ENCODE peak calls at places on chromosomes 11 and 22, in six cellular contexts. One of them, this sample, is unnamed.

GRCh38 chr11:15941206-15941770 is 415.1 kb downstream of the SOX6 start:
- DNase-seq in AG04450: no peak
- DNase-seq in psoas muscle: peak; percentile 70
- DNase-seq in GM12865: peak; percentile 47
- DNase-seq in astrocyte of the spinal cord: peak; percentile 35
- DNase-seq in fibroblast of mammary gland: peak; percentile 74
- DNase-seq in this sample: peak; percentile 78

GRCh38 chr11:70139785-70140410 is 61.8 kb downstream of the ANO1 start:
- DNase-seq in AG04450: no peak
- DNase-seq in GM12865: no peak
- DNase-seq in psoas muscle: no peak
- DNase-seq in astrocyte of the spinal cord: no peak
- DNase-seq in fibroblast of mammary gland: no peak
- DNase-seq in this sample: no peak

GRCh38 chr22:37680191-37680851 is 4.9 kb downstream of the LGALS1 start:
- DNase-seq in fibroblast of mammary gland: peak; percentile 55
- DNase-seq in GM12865: no peak
- DNase-seq in psoas muscle: no peak
- DNase-seq in astrocyte of the spinal cord: no peak
- DNase-seq in AG04450: no peak
- DNase-seq in this sample: no peak

GRCh38 chr22:44404341-44405020 is 91.7 kb upstream of the SHISAL1 start:
- DNase-seq in AG04450: no peak
- DNase-seq in fibroblast of mammary gland: no peak
- DNase-seq in GM12865: no peak
- DNase-seq in astrocyte of the spinal cord: no peak
- DNase-seq in psoas muscle: peak; percentile 34
- DNase-seq in this sample: no peak

GRCh38 chr22:30930228-30930627 is 38.3 kb downstream of the MORC2 start:
- DNase-seq in psoas muscle: no peak
- DNase-seq in fibroblast of mammary gland: no peak
- DNase-seq in astrocyte of the spinal cord: no peak
- DNase-seq in AG04450: no peak
- DNase-seq in GM12865: no peak
- DNase-seq in this sample: no peak

GRCh38 chr22:22452996-22453686 is 55.4 kb downstream of the ZNF280B start:
- DNase-seq in fibroblast of mammary gland: no peak
- DNase-seq in astrocyte of the spinal cord: no peak
- DNase-seq in psoas muscle: no peak
- DNase-seq in AG04450: no peak
- DNase-seq in GM12865: no peak
- DNase-seq in this sample: no peak

GRCh38 chr11:100832851-100833250 is 145.8 kb downstream of the ARHGAP42 start:
- DNase-seq in psoas muscle: no peak
- DNase-seq in AG04450: no peak
- DNase-seq in GM12865: no peak
- DNase-seq in fibroblast of mammary gland: no peak
- DNase-seq in astrocyte of the spinal cord: no peak
- DNase-seq in this sample: no peak

GRCh38 chr11:33716236-33716635 is 15.6 kb upstream of the C11orf91 start:
- DNase-seq in AG04450: no peak
- DNase-seq in psoas muscle: no peak
- DNase-seq in astrocyte of the spinal cord: peak; percentile 48
- DNase-seq in GM12865: peak; percentile 55
- DNase-seq in fibroblast of mammary gland: peak; percentile 63
- DNase-seq in this sample: no peak

GRCh38 chr11:113989381-113989780 is 14.5 kb downstream of the HTR3A start:
- DNase-seq in psoas muscle: no peak
- DNase-seq in fibroblast of mammary gland: no peak
- DNase-seq in astrocyte of the spinal cord: no peak
- DNase-seq in AG04450: no peak
- DNase-seq in GM12865: no peak
- DNase-seq in this sample: no peak

GRCh38 chr11:114563077-114563476 is 3.4 kb upstream of the NXPE1 start:
- DNase-seq in GM12865: no peak
- DNase-seq in fibroblast of mammary gland: peak; percentile 67
- DNase-seq in AG04450: no peak
- DNase-seq in astrocyte of the spinal cord: no peak
- DNase-seq in psoas muscle: no peak
- DNase-seq in this sample: no peak

GRCh38 chr11:75815345-75815983 is 454 bp downstream of the UVRAG start:
- DNase-seq in fibroblast of mammary gland: peak; percentile 25
- DNase-seq in psoas muscle: peak; percentile 68
- DNase-seq in GM12865: peak; percentile 67
- DNase-seq in AG04450: no peak
- DNase-seq in astrocyte of the spinal cord: peak; percentile 52
- DNase-seq in this sample: peak; percentile 28

GRCh38 chr11:120649316-120649715 is 137.8 kb downstream of the GRIK4 start:
- DNase-seq in astrocyte of the spinal cord: no peak
- DNase-seq in GM12865: no peak
- DNase-seq in psoas muscle: no peak
- DNase-seq in fibroblast of mammary gland: no peak
- DNase-seq in AG04450: no peak
- DNase-seq in this sample: no peak

GRCh38 chr22:23786752-23787599 is at the start of gene SMARCB1:
- DNase-seq in GM12865: peak; percentile 94
- DNase-seq in psoas muscle: peak; percentile 96
- DNase-seq in astrocyte of the spinal cord: peak; percentile 89
- DNase-seq in fibroblast of mammary gland: peak; percentile 89
- DNase-seq in AG04450: peak; percentile 67
- DNase-seq in this sample: peak; percentile 94
- TF ChIP-seq CTCF in GM12865: no peak
- TF ChIP-seq CTCF in psoas muscle: no peak
- TF ChIP-seq CTCF in astrocyte of the spinal cord: no peak
- TF ChIP-seq CTCF in fibroblast of mammary gland: no peak
- TF ChIP-seq CTCF in AG04450: no peak
- TF ChIP-seq CTCF in this sample: no peak

DNA sequence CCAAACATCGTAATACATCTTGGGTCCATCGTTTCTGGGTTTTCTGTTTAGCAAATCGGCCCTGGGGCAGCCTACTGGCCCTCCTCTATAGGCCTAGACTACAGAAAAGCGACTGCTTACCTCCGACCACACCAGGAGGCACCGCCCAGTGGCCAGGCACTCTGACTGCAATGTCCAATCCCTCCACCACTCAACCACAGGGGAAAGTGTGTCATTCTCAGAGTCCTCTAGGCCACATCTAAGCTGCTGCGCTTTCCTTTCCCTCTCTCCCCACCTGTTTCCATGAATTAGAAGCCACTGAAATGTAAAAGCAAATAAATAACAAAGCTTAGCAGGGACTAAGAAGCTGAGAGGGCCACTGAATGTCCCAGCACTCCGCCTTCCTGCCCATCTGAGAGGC is 50.2 kb upstream of the FLI1 start:
- DNase-seq in GM12865: no peak
- DNase-seq in astrocyte of the spinal cord: no peak
- DNase-seq in AG04450: no peak
- DNase-seq in fibroblast of mammary gland: no peak
- DNase-seq in psoas muscle: no peak
- DNase-seq in this sample: no peak
- TF ChIP-seq CTCF in GM12865: no peak
- TF ChIP-seq CTCF in astrocyte of the spinal cord: no peak
- TF ChIP-seq CTCF in AG04450: no peak
- TF ChIP-seq CTCF in fibroblast of mammary gland: no peak
- TF ChIP-seq CTCF in psoas muscle: no peak
- TF ChIP-seq CTCF in this sample: no peak

DNA sequence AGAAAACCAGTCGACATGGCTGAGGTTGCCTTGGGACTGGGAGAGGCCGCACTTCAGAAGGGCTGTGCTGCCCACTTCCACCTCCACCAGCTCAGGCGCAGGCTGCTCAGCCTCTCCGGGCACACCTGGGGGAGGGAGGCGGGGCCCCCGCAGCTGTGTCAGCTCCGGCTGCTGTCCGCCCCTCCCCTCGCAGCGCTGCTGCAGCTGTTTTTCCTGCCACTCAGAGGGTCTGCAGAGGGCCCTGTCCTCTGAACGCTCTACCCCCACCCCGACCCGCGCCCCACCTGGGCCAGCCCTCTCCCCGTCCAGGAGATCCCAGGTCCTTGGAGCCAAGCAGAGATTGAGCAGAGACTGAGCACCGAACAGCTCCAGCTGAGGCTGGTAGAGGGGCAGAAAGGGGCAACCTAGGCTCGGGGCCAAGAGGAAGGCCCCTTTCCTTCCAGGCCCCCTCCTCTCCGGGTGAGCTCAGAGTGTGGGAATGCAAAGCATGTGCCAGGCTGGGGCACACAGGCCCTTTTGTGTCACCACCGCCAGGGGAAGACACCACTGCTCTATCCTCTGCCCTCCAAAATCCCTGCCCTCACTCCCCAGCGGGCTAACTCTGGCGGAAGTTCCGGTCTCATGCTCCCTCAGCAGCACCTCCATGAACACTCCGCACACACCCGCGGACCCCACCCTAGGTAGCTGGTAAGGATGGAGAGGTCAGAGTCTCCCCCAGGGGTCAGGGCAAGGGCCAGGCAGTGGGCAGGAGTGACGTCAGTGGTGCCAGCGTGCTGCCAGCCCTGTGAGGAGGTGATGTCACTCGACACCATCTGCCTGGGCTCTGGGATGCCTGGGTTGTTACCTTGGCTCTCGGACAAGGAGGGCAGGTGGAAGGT is 1.6 kb downstream of the MCAM start:
- DNase-seq in GM12865: peak; percentile 57
- DNase-seq in astrocyte of the spinal cord: no peak
- DNase-seq in AG04450: no peak
- DNase-seq in fibroblast of mammary gland: no peak
- DNase-seq in psoas muscle: no peak
- DNase-seq in this sample: no peak
- TF ChIP-seq CTCF in GM12865: no peak
- TF ChIP-seq CTCF in astrocyte of the spinal cord: no peak
- TF ChIP-seq CTCF in AG04450: no peak
- TF ChIP-seq CTCF in fibroblast of mammary gland: no peak
- TF ChIP-seq CTCF in psoas muscle: no peak
- TF ChIP-seq CTCF in this sample: no peak

DNA sequence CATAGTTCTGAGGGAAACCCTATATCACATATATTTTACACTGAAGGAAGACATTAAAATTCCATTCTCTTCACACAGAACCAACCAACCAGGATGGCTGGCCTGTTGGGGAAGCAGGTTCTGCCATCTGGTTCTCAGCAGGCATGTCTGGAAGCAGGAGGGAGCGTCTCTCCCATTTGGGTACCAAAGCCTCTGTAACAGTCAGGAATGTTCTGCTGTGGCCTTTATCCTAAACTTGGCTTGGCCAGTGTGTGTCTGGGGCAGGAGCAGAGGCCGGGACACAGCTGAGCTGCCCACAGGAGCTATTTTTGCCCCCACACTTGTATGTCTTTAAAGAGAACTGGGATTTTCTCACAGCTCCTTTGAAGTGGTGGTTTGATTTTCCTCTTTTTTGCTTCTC is 29.3 kb downstream of the SGSM3 start:
- DNase-seq in fibroblast of mammary gland: no peak
- DNase-seq in astrocyte of the spinal cord: no peak
- DNase-seq in psoas muscle: no peak
- DNase-seq in AG04450: no peak
- DNase-seq in GM12865: no peak
- DNase-seq in this sample: no peak
- TF ChIP-seq CTCF in fibroblast of mammary gland: no peak
- TF ChIP-seq CTCF in astrocyte of the spinal cord: no peak
- TF ChIP-seq CTCF in psoas muscle: no peak
- TF ChIP-seq CTCF in AG04450: no peak
- TF ChIP-seq CTCF in GM12865: no peak
- TF ChIP-seq CTCF in this sample: no peak

DNA sequence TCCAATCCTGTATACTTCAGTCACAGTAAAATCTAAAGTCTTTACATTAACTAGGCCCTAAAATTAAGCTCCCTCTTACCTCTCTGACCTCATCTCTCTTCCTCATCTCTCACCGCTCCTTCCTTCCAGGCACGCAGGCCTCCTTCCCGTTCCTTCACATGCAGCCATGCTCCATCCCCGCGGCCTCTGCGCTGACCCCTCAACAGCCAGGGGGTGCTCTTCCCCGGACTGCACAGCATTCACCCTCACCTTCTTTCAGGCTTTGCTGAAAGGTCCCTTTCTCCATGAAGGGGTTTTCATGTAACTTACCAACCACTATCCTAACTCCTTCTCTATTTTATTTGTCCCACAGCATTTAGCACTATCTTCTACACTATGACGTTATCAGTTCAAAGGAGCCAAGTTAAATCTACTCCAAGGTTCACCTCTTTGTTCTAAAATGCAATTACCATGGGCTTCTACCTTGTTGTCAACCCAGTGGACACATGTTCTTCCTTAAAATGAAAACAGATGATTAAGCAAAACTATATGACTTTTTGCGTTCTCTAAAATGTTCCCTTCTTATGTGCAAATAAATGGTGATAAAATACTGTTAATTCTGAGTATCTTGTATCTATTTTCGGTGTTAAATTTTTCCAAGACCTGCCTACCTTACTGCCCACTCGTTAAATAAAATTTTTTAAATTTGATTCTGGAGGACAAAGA is 57.8 kb upstream of the APOA1 start:
- DNase-seq in psoas muscle: no peak
- DNase-seq in fibroblast of mammary gland: no peak
- DNase-seq in AG04450: no peak
- DNase-seq in astrocyte of the spinal cord: no peak
- DNase-seq in GM12865: peak; percentile 7
- DNase-seq in this sample: peak; percentile 47
- TF ChIP-seq CTCF in psoas muscle: peak; percentile 38
- TF ChIP-seq CTCF in fibroblast of mammary gland: peak; percentile 38
- TF ChIP-seq CTCF in AG04450: peak; percentile 36
- TF ChIP-seq CTCF in astrocyte of the spinal cord: peak; percentile 60
- TF ChIP-seq CTCF in GM12865: peak; percentile 11
- TF ChIP-seq CTCF in this sample: peak; percentile 59

DNA sequence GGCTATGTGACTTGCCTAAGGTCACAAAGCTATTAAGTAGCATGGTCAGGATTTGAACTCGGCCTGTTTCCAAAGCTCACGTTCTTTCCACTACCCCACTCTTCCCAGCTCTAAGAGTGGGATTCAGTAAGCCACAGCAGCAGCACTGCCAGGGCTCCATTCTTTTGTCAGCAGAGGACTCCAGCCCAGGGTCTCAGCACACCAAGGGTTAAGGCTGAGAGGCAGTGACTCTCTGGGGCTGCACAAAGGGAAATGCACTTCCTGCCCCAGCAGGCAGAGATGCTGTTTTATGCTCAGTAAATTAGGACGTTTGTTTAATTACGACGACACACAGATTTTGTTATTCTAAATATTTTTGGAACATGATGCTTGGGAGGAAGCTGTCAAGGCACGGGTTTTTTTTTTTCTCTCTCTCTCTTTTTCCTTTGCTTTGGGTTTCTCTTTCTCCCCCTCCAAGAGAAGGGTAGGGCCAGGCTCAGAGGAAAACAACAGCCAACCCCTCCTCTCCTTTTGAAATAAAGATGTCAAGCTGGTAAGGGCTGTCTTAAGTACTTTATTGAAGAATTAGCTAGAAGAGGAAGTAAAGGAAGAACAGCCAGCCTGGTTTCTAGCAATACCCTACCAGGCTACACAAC is 2.9 kb downstream of the MYH9 start:
- DNase-seq in astrocyte of the spinal cord: peak; percentile 53
- DNase-seq in psoas muscle: no peak
- DNase-seq in AG04450: no peak
- DNase-seq in fibroblast of mammary gland: no peak
- DNase-seq in GM12865: peak; percentile 45
- DNase-seq in this sample: no peak
- TF ChIP-seq CTCF in astrocyte of the spinal cord: no peak
- TF ChIP-seq CTCF in psoas muscle: no peak
- TF ChIP-seq CTCF in AG04450: peak; percentile 4
- TF ChIP-seq CTCF in fibroblast of mammary gland: no peak
- TF ChIP-seq CTCF in GM12865: no peak
- TF ChIP-seq CTCF in this sample: no peak

This sample was measured in GM10248.